ENCODE peak calls at places on chromosomes 12 and 14, in four cellular contexts. L is activated CD8-positive, alpha-beta T cell treated with anti-CD3 and anti-CD28 coated beads for 36 hours; K is fibroblast of pulmonary artery; E is mammary epithelial cell. J is an unnamed sample.

GRCh38 chr12:41983896-41984295 is 160.8 kb downstream of the GXYLT1 start:
- DNase-seq in E (no peak), K (no peak), L (no peak), J (no peak)

GRCh38 chr12:116066381-116067230 is 210.9 kb downstream of the MED13L start:
- DNase-seq in E (no peak), K (peak), L (peak), J (peak)

GRCh38 chr12:8899835-8900234 is 14.5 kb upstream of the PHC1 start:
- DNase-seq in E (no peak), L (no peak), K (no peak), J (no peak)

GRCh38 chr14:74591899-74592298 is 20.1 kb downstream of the LTBP2 start:
- DNase-seq in K (no peak), E (no peak), L (no peak), J (no peak)

GRCh38 chr12:10363922-10364838 is 25.7 kb downstream of the KLRK1 start:
- DNase-seq in L (peak), E (peak), K (peak), J (no peak)

GRCh38 chr14:63214417-63215196 is 10.4 kb downstream of the RHOJ start:
- DNase-seq in E (no peak), L (no peak), K (peak), J (no peak)

GRCh38 chr14:76467843-76468242 is 91.9 kb downstream of the ESRRB start:
- DNase-seq in K (no peak), L (no peak), E (no peak), J (no peak)

GRCh38 chr12:89333564-89334252 is 18.6 kb downstream of the DUSP6 start:
- DNase-seq in L (peak), K (no peak), E (no peak), J (no peak)

GRCh38 chr14:76926521-76927251 is 100.5 kb downstream of the LRRC74A start:
- DNase-seq in E (no peak), K (peak), L (peak), J (no peak)

GRCh38 chr12:31702047-31702446 is 26.8 kb downstream of the AMN1 start:
- DNase-seq in E (peak), L (no peak), K (peak), J (no peak)

GRCh38 chr14:104389326-104390220 is 190.0 kb upstream of the C14orf180 start:
- DNase-seq in K (no peak), E (no peak), L (peak), J (peak)

GRCh38 chr12:68559984-68560822 is 50.5 kb upstream of the RAP1B start:
- DNase-seq in E (no peak), K (no peak), L (no peak), J (no peak)

GRCh38 chr12:79555006-79555925 is 135.5 kb downstream of the PAWR start:
- DNase-seq in E (peak), K (peak), L (no peak), J (no peak)

GRCh38 chr12:111642681-111643427 is 42.9 kb downstream of the BRAP start:
- DNase-seq in L (no peak), E (no peak), K (no peak), J (no peak)

GRCh38 chr12:75684678-75685620 is 173.5 kb upstream of the KRR1 start:
- DNase-seq in E (peak), L (no peak), K (peak), J (no peak)

GRCh38 chr12:109720152-109720855 is 6.7 kb downstream of the FAM222A start:
- DNase-seq in E (no peak), L (no peak), K (no peak), J (no peak)

GRCh38 chr14:96287856-96288255 is 31.8 kb downstream of the BDKRB1 start:
- DNase-seq in E (peak), L (no peak), K (no peak), J (no peak)

GRCh38 chr12:122643207-122643805 is 59.9 kb downstream of the HCAR2 start:
- DNase-seq in E (no peak), K (no peak), L (no peak), J (no peak)

GRCh38 chr14:106210650-106211049 is 684.3 kb downstream of the TMEM121 start:
- DNase-seq in E (no peak), L (peak), K (no peak), J (no peak)

GRCh38 chr14:103503296-103503695 is 19.3 kb downstream of the CKB start:
- DNase-seq in K (no peak), L (no peak), E (no peak), J (no peak)

GRCh38 chr12:47821346-47821706 is 1.6 kb upstream of the HDAC7 start:
- DNase-seq in L (no peak), K (no peak), E (no peak), J (no peak)

GRCh38 chr14:68546839-68547238 is 246.0 kb downstream of the ZFP36L1 start:
- DNase-seq in E (peak), K (peak), L (no peak), J (no peak)

GRCh38 chr14:100103261-100104005 is 38.2 kb downstream of the EVL start:
- DNase-seq in K (peak), L (peak), E (no peak), J (no peak)

GRCh38 chr12:70365648-70366518 is at the start of gene KCNMB4:
- DNase-seq in E (peak), K (peak), L (peak), J (peak)

GRCh38 chr12:79451365-79451764 is 239.4 kb downstream of the PAWR start:
- DNase-seq in L (no peak), K (peak), E (no peak), J (no peak)

GRCh38 chr12:90355701-90356345 is 599.2 kb downstream of the CCER1 start:
- DNase-seq in E (no peak), K (no peak), L (no peak), J (no peak)

GRCh38 chr14:36019126-36019525 is 157.4 kb downstream of the PTCSC3 start:
- DNase-seq in E (no peak), L (no peak), K (no peak), J (no peak)

GRCh38 chr14:54776361-54777001 is 126.1 kb downstream of the GCH1 start:
- DNase-seq in E (peak), L (peak), K (peak), J (no peak)

GRCh38 chr12:91194500-91194899 is 11.9 kb upstream of the DCN start:
- DNase-seq in L (no peak), E (peak), K (peak), J (no peak)

GRCh38 chr12:49707812-49708147 is 575 bp upstream of the FMNL3 start:
- DNase-seq in K (no peak), L (no peak), E (no peak), J (no peak)

GRCh38 chr12:50220357-50221061 is 53.3 kb upstream of the CERS5 start:
- DNase-seq in L (peak), K (peak), E (peak), J (no peak)

GRCh38 chr14:92466068-92466458 is 47.5 kb upstream of the RIN3 start:
- DNase-seq in K (no peak), E (no peak), L (no peak), J (no peak)

GRCh38 chr12:14260011-14260993 is 105.2 kb upstream of the ATF7IP start:
- DNase-seq in E (peak), L (no peak), K (peak), J (peak)

GRCh38 chr12:130026608-130027176 is 122.9 kb upstream of the TMEM132D start:
- DNase-seq in E (no peak), L (peak), K (no peak), J (peak)
- TF ChIP-seq CTCF in E (peak), L (peak), K (peak), J (peak)

DNA sequence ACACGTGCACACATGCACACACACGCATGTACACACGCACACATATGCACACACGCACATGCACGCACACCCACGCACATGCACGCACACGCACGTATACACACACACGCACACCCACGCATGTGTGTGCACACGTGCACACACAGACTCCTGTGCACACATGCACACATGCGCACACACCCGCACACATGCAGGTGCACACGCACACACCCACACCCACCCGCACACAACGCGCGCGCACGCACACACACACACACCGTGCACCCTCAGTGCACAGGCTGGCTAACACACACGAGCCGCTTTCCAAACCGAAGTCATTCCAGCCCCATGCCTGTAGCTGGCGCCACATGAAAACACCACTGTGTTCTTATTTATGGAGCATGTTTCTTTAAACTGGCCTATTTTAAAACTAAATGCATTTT is 45.3 kb downstream of the GALNT9 start:
- DNase-seq in E (no peak), K (peak), L (peak), J (no peak)
- TF ChIP-seq CTCF in E (peak), K (peak), L (no peak), J (peak)

GRCh38 chr14:21068521-21069387 is 1.4 kb upstream of the ARHGEF40 start:
- DNase-seq in L (peak), E (no peak), K (peak), J (peak)
- TF ChIP-seq CTCF in L (peak), E (peak), K (peak), J (peak)

DNA sequence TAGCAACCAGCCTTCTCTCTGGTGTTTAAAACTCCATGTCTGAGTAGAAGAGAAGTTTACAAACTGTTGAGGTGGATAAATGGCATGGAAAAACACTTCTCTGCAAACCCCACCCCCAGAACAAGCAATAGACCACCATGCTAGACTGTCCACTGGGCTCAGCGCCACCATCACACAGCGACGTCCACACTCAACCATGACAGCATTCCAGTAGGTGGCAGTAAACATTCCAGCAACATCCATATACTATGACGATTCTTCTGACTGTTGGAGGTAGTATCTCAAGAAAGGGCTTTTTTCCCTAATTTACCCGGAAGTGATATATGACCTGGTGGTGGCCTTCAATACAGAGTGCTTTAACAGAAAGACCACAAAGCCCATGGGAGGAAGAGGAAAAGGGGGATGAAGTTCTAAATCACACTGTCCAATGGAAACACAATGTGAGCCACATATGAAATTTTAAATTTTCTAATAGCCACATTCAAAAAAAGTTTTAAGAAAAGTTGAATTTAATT is 152.2 kb downstream of the SLC15A4 start:
- DNase-seq in E (no peak), K (no peak), L (no peak), J (no peak)
- TF ChIP-seq CTCF in E (no peak), K (no peak), L (no peak), J (no peak)

DNA sequence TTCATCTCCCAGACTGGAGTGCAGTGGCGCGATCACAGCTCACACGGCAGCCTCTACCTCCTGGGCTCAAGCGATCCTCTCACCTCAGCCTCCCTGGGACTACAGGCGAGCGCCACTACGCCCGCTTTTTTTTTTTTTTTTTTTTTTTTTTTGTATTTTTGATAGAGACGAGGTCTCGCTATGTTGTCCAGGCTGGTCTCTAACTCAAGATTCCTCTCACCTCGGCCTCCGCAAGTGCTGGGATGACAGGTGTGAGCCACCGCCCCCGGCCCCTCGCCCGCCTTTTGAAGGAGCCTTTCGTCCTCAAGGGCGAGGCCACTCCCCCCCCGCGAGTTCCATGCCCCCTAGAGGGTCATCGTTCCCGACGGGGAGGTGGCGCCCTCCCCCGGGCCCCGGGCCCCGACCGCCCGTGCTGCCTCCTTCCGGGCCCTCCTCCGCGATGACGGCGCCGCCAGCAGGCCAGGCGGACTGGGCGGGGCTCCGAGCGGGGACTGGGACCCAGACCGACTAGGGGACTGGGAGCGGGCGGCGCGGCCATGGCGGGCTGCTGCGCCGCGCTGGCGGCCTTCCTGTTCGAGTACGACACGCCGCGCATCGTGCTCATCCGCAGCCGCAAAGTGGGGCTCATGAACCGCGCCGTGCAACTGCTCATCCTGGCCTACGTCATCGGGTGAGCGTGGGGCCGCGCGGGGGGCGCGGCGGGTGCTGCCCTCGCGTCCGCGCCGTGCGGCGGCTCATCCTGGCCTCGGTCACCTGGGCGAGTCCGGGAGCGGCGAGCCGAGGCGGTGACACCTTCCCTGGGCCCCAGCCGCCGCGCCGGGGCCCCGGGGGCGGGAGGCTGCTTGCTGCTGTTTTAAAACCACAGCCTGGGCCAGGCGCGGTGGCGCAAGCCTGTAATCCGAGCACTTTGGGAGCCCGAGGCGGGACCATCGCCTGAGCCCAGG is at the start of gene P2RX4:
- DNase-seq in E (peak), L (peak), K (peak), J (peak)
- TF ChIP-seq CTCF in E (no peak), L (peak), K (no peak), J (peak)

GRCh38 chr12:19994970-19995369 is 373.4 kb upstream of the PDE3A start:
- DNase-seq in E (no peak), L (no peak), K (peak), J (no peak)
- TF ChIP-seq CTCF in E (no peak), L (no peak), K (peak), J (peak)

GRCh38 chr12:52669426-52669825 is 10.8 kb downstream of the KRT1 start:
- DNase-seq in L (no peak), K (no peak), E (no peak), J (no peak)

GRCh38 chr12:52670961-52671360 is 9.2 kb downstream of the KRT1 start:
- DNase-seq in L (no peak), E (peak), K (no peak), J (no peak)

GRCh38 chr12:52667931-52668330 is 12.3 kb downstream of the KRT1 start:
- DNase-seq in L (no peak), E (no peak), K (no peak), J (no peak)

GRCh38 chr12:52670506-52670905 is 9.7 kb downstream of the KRT1 start:
- DNase-seq in L (no peak), K (no peak), E (no peak), J (no peak)

DNA sequence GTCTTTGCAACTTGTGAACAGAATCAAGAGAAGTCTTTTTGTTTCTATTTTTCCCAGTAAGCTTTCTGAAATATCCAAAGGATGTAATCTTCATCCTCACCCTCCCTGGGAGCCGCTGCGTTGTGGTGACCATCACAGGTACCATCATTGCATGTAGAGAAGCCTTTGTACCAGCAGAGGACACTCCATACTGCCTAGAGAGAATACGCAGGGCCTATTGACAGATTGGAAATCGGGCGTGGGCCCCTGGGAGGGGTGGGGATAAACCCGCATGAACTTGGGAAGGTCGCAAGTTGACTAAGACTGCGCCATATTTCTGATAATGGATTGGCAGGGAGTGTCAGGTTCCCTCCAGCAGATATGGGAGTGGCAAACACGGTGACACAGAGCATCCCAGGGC is 12.7 kb downstream of the KRT1 start:
- DNase-seq in E (no peak), L (no peak), K (no peak), J (no peak)
- TF ChIP-seq CTCF in E (peak), L (no peak), K (peak), J (peak)

J was measured in progenitor cell of endocrine pancreas.